ENCODE peak calls at places on chromosomes 4 and X, in four cellular contexts. One of them, this sample, is unnamed.

GRCh38 chrX:136205882-136206281 is 45.3 kb downstream of the MAP7D3 start:
- DNase-seq in kidney: no peak
- DNase-seq in H9: no peak
- DNase-seq in breast epithelium: no peak
- DNase-seq in this sample: no peak

GRCh38 chrX:84724576-84724975 is 222.3 kb upstream of the HDX start:
- DNase-seq in kidney: no peak
- DNase-seq in H9: no peak
- DNase-seq in breast epithelium: no peak
- DNase-seq in this sample: no peak

GRCh38 chrX:78357342-78358055 is 30.1 kb upstream of the CYSLTR1 start:
- DNase-seq in kidney: no peak
- DNase-seq in H9: no peak
- DNase-seq in breast epithelium: peak; percentile 48
- DNase-seq in this sample: no peak

GRCh38 chr4:1871471-1872021 is 353 bp downstream of the NSD2 start:
- DNase-seq in kidney: peak; percentile 88
- DNase-seq in H9: peak; percentile 49
- DNase-seq in breast epithelium: no peak
- DNase-seq in this sample: no peak

GRCh38 chr4:89363786-89364185 is 56.2 kb upstream of the GPRIN3 start:
- DNase-seq in kidney: no peak
- DNase-seq in H9: peak; percentile 28
- DNase-seq in breast epithelium: no peak
- DNase-seq in this sample: no peak

GRCh38 chrX:103157511-103158316 is 57.2 kb upstream of the BEX4 start:
- DNase-seq in kidney: no peak
- DNase-seq in H9: no peak
- DNase-seq in breast epithelium: no peak
- DNase-seq in this sample: no peak

GRCh38 chr4:45638641-45639040 is 485.2 kb downstream of the GABRG1 start:
- DNase-seq in kidney: no peak
- DNase-seq in H9: no peak
- DNase-seq in breast epithelium: no peak
- DNase-seq in this sample: no peak

GRCh38 chr4:47469951-47470350 is 6.4 kb upstream of the COMMD8 start:
- DNase-seq in kidney: no peak
- DNase-seq in H9: no peak
- DNase-seq in breast epithelium: no peak
- DNase-seq in this sample: no peak

GRCh38 chrX:106730385-106730784 is 3.9 kb downstream of the RNF128 start:
- DNase-seq in kidney: no peak
- DNase-seq in H9: no peak
- DNase-seq in breast epithelium: no peak
- DNase-seq in this sample: no peak

GRCh38 chr4:147674496-147674895 is 9.5 kb downstream of the PRMT9 start:
- DNase-seq in kidney: no peak
- DNase-seq in H9: no peak
- DNase-seq in breast epithelium: no peak
- DNase-seq in this sample: no peak

GRCh38 chr4:176794151-176794550 is 1.4 kb upstream of the VEGFC start:
- DNase-seq in kidney: no peak
- DNase-seq in H9: no peak
- DNase-seq in breast epithelium: no peak
- DNase-seq in this sample: no peak

GRCh38 chrX:153793291-153793690 is 884 bp downstream of the IDH3G start:
- DNase-seq in kidney: no peak
- DNase-seq in H9: no peak
- DNase-seq in breast epithelium: no peak
- DNase-seq in this sample: no peak

GRCh38 chr4:1983053-1983845 is 25.5 kb downstream of the NELFA start:
- DNase-seq in kidney: peak; percentile 70
- DNase-seq in H9: no peak
- DNase-seq in breast epithelium: no peak
- DNase-seq in this sample: no peak

GRCh38 chrX:35711281-35711680 is 86.9 kb upstream of the MAGEB16 start:
- DNase-seq in kidney: no peak
- DNase-seq in H9: no peak
- DNase-seq in breast epithelium: no peak
- DNase-seq in this sample: no peak

GRCh38 chr4:39037491-39037825 is 5.2 kb upstream of the TMEM156 start:
- DNase-seq in kidney: no peak
- DNase-seq in H9: no peak
- DNase-seq in breast epithelium: no peak
- DNase-seq in this sample: no peak

GRCh38 chr4:139266583-139267257 is 13.3 kb downstream of the MGARP start:
- DNase-seq in kidney: peak; percentile 90
- DNase-seq in H9: peak; percentile 46
- DNase-seq in breast epithelium: no peak
- DNase-seq in this sample: peak; percentile 43

GRCh38 chrX:140038842-140039241 is 73.5 kb upstream of the CXorf66 start:
- DNase-seq in kidney: no peak
- DNase-seq in H9: no peak
- DNase-seq in breast epithelium: no peak
- DNase-seq in this sample: no peak

GRCh38 chrX:140040397-140040796 is 75.1 kb upstream of the CXorf66 start:
- DNase-seq in kidney: no peak
- DNase-seq in H9: no peak
- DNase-seq in breast epithelium: no peak
- DNase-seq in this sample: no peak

DNA sequence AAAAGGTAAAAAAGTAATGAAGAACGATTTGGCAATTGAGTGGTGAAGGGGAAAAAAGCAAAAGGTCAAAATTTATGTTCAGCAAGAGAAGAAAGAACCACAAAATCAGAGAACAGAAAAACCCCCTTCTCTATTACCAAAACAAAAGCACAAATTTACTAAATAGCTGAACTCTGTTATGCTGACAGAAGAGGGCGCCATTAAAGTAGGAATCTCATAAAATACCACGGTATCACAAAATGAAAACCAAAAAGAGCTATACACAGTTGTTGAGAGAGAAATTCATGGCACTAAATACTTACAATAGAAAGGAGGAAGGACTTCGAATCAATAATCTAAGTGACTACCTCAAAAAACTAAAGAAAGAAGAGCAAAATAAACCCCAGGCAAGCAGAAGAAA is 69.6 kb upstream of the CXorf66 start:
- DNase-seq in kidney: no peak
- DNase-seq in H9: no peak
- DNase-seq in breast epithelium: no peak
- DNase-seq in this sample: no peak
- TF ChIP-seq CTCF in kidney: no peak
- TF ChIP-seq CTCF in H9: peak; percentile 77
- TF ChIP-seq CTCF in breast epithelium: no peak
- TF ChIP-seq CTCF in this sample: no peak

GRCh38 chr4:41878170-41878941 is 56.9 kb upstream of the TMEM33 start:
- DNase-seq in kidney: no peak
- DNase-seq in H9: peak; percentile 39
- DNase-seq in breast epithelium: no peak
- DNase-seq in this sample: no peak

GRCh38 chr4:41874398-41874797 is 60.8 kb upstream of the TMEM33 start:
- DNase-seq in kidney: no peak
- DNase-seq in H9: peak; percentile 36
- DNase-seq in breast epithelium: no peak
- DNase-seq in this sample: no peak

GRCh38 chr4:41877020-41877796 is 58.0 kb upstream of the TMEM33 start:
- DNase-seq in kidney: no peak
- DNase-seq in H9: peak; percentile 36
- DNase-seq in breast epithelium: no peak
- DNase-seq in this sample: no peak

GRCh38 chr4:41874873-41875272 is 60.4 kb upstream of the TMEM33 start:
- DNase-seq in kidney: no peak
- DNase-seq in H9: no peak
- DNase-seq in breast epithelium: no peak
- DNase-seq in this sample: no peak

DNA sequence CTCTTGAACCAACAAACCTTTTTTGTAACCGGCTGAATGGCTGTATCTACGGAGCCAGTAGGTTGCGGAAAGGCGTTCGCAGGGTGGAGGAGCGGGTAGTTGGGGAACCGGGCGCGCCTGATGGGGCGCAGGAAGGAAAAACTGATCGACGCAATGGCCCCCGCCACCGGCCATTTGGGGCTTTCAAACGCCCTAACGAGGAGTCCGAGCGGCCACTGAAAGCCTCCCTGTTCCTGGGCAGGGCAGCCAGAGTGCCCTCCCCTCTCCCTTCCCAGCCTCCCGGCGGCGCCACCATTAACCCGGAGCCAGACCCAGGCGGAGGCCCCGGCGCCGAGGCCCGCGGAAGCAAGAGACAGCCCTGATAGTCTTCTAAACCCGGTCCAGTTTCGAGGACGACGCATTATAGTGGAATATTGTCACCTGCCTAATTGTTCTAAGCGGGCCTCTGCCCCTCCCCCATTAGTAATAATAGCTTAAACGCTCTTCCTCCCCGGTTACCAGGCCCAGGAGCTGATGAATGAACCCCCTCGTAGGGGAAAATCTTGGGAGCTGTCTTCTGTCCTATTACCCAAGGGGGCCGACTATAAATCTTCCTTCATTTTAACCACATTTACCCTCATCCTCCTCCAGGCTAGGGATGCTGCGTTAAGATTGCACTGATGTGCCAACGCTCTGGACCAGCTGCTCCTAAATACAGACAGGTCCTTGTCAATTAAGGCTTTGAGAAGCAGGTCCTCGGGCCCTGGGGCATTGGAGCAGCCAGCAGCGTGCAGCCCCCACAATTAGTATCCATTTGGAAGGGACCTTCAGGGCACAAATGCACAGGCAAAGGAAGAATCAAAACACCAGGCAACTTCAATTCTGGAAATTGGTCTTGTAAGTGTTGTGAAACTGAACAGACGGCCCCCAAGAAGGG is 61.6 kb upstream of the TMEM33 start:
- DNase-seq in kidney: no peak
- DNase-seq in H9: peak; percentile 65
- DNase-seq in breast epithelium: no peak
- DNase-seq in this sample: no peak
- TF ChIP-seq CTCF in kidney: no peak
- TF ChIP-seq CTCF in H9: no peak
- TF ChIP-seq CTCF in breast epithelium: no peak
- TF ChIP-seq CTCF in this sample: no peak

DNA sequence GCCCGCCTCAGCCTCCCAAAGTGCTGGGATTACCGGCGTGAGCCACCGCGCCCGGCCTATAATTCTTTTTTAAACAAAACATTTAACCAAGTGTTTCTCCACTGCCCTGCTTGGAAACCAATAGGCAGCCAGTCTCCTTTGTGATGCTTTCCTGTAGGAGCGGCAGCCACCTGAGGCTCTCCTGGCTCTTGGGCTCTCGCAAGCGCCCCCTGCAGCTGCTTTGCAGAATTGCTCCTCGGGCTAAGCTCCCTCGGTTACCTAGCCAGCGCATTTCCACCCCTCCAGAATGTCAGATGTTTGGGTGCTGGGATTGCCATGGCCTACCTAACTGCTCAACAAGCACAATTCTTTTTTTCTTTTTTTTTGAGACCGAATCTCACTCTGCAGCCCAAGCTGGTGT is 7.7 kb downstream of the S100P start:
- DNase-seq in kidney: no peak
- DNase-seq in H9: peak; percentile 91
- DNase-seq in breast epithelium: no peak
- DNase-seq in this sample: no peak
- TF ChIP-seq CTCF in kidney: no peak
- TF ChIP-seq CTCF in H9: peak; percentile 84
- TF ChIP-seq CTCF in breast epithelium: no peak
- TF ChIP-seq CTCF in this sample: no peak

GRCh38 chr4:18698119-18698883 is 676.7 kb upstream of the LCORL start:
- DNase-seq in kidney: no peak
- DNase-seq in H9: no peak
- DNase-seq in breast epithelium: no peak
- DNase-seq in this sample: no peak

GRCh38 chr4:18691431-18692200 is 670.1 kb upstream of the LCORL start:
- DNase-seq in kidney: no peak
- DNase-seq in H9: peak; percentile 91
- DNase-seq in breast epithelium: no peak
- DNase-seq in this sample: no peak

GRCh38 chr4:18695733-18696527 is 674.4 kb upstream of the LCORL start:
- DNase-seq in kidney: no peak
- DNase-seq in H9: peak; percentile 45
- DNase-seq in breast epithelium: no peak
- DNase-seq in this sample: no peak
- TF ChIP-seq CTCF in kidney: no peak
- TF ChIP-seq CTCF in H9: peak; percentile 60
- TF ChIP-seq CTCF in breast epithelium: no peak
- TF ChIP-seq CTCF in this sample: no peak

GRCh38 chrX:46278591-46278990 is 266.6 kb downstream of the ZNF674 start:
- DNase-seq in kidney: no peak
- DNase-seq in H9: no peak
- DNase-seq in breast epithelium: no peak
- DNase-seq in this sample: no peak

GRCh38 chrX:46279925-46280313 is 265.3 kb downstream of the ZNF674 start:
- DNase-seq in kidney: no peak
- DNase-seq in H9: no peak
- DNase-seq in breast epithelium: no peak
- DNase-seq in this sample: no peak

GRCh38 chrX:46279214-46279924 is 265.9 kb downstream of the ZNF674 start:
- DNase-seq in kidney: no peak
- DNase-seq in H9: no peak
- DNase-seq in breast epithelium: no peak
- DNase-seq in this sample: no peak
- TF ChIP-seq CTCF in kidney: no peak
- TF ChIP-seq CTCF in H9: no peak
- TF ChIP-seq CTCF in breast epithelium: no peak
- TF ChIP-seq CTCF in this sample: no peak

GRCh38 chrX:65451663-65452062 is 82.9 kb downstream of the LAS1L start:
- DNase-seq in kidney: no peak
- DNase-seq in H9: no peak
- DNase-seq in breast epithelium: no peak
- DNase-seq in this sample: no peak
- TF ChIP-seq CTCF in kidney: peak; percentile 43
- TF ChIP-seq CTCF in H9: peak; percentile 67
- TF ChIP-seq CTCF in breast epithelium: no peak
- TF ChIP-seq CTCF in this sample: no peak

GRCh38 chr4:148999924-149000323 is 557.7 kb upstream of the NR3C2 start:
- DNase-seq in kidney: no peak
- DNase-seq in H9: no peak
- DNase-seq in breast epithelium: no peak
- DNase-seq in this sample: no peak

GRCh38 chr4:148998719-148999118 is 556.5 kb upstream of the NR3C2 start:
- DNase-seq in kidney: no peak
- DNase-seq in H9: peak; percentile 58
- DNase-seq in breast epithelium: no peak
- DNase-seq in this sample: no peak
- TF ChIP-seq CTCF in kidney: peak; percentile 7
- TF ChIP-seq CTCF in H9: peak; percentile 81
- TF ChIP-seq CTCF in breast epithelium: no peak
- TF ChIP-seq CTCF in this sample: no peak

DNA sequence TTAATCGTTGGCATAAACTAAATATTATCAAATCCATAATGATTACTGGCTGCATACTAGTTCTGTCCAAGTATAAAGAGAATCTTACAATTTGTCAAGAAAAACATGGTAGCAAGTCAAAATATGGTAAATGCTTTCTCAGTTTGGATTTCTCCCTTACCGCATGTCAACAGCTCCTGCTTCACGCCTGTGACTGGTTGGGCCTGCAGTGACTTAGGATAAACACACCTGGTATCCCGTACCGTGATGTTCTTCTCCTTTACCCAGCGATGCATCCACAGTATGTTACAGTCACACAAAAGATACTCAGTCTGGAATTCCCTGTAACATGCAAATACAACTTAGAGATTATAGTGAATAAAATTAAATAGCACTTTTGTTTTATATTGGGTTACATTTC is 71.1 kb downstream of the ADGRA3 start:
- DNase-seq in kidney: no peak
- DNase-seq in H9: no peak
- DNase-seq in breast epithelium: no peak
- DNase-seq in this sample: no peak
- TF ChIP-seq CTCF in kidney: no peak
- TF ChIP-seq CTCF in H9: no peak
- TF ChIP-seq CTCF in breast epithelium: no peak
- TF ChIP-seq CTCF in this sample: no peak

GRCh38 chr4:145216532-145216931 is 36.1 kb upstream of the OTUD4 start:
- DNase-seq in kidney: no peak
- DNase-seq in H9: no peak
- DNase-seq in breast epithelium: no peak
- DNase-seq in this sample: no peak
- TF ChIP-seq CTCF in kidney: peak; percentile 52
- TF ChIP-seq CTCF in H9: peak; percentile 74
- TF ChIP-seq CTCF in breast epithelium: no peak
- TF ChIP-seq CTCF in this sample: no peak

This sample was measured in activated B cell treated with CpG ODN at 0.5 μM for 24 hours.